ENCODE peak calls at places on chromosomes 1 and 21, in nine cellular contexts. P is GM06990, Q is body of pancreas, S is left ventricle myocardium inferior, I is cardiac fibroblast, H is AG09309, Y is tibial nerve, X is HL-60, Z is fibroblast of pulmonary artery. D is an unnamed sample.

GRCh38 chr1:115118086-115118485 is 28.8 kb upstream of the TSPAN2 start:
- DNase-seq in H (no peak), S (no peak), Z (no peak), I (no peak), Q (no peak), X (no peak), Y (no peak), P (no peak), D (no peak)

GRCh38 chr1:94542088-94542671 is 621 bp upstream of the F3 start:
- DNase-seq in H (no peak), S (peak), I (peak), Z (peak), Q (peak), P (no peak), X (no peak), Y (peak), D (no peak)

GRCh38 chr1:41455479-41456271 is 28.8 kb downstream of the EDN2 start:
- DNase-seq in X (no peak), Y (no peak), Z (no peak), S (peak), I (peak), Q (no peak), P (no peak), H (no peak), D (peak)

GRCh38 chr1:98316286-98316685 is 345.2 kb upstream of the SNX7 start:
- DNase-seq in I (peak), X (no peak), Z (peak), Y (no peak), P (no peak), H (no peak), S (no peak), Q (no peak), D (peak)

GRCh38 chr21:42187976-42188653 is 30.8 kb upstream of the ABCG1 start:
- DNase-seq in Q (no peak), Z (peak), I (peak), P (peak), X (no peak), S (no peak), Y (no peak), H (no peak), D (peak)

GRCh38 chr21:21114456-21114855 is 116.2 kb downstream of the NCAM2 start:
- DNase-seq in X (no peak), H (no peak), I (no peak), Q (no peak), S (no peak), Z (no peak), Y (no peak), P (no peak), D (no peak)

GRCh38 chr1:219113261-219113660 is 60.4 kb upstream of the LYPLAL1 start:
- DNase-seq in X (no peak), Z (peak), Q (no peak), Y (no peak), H (no peak), S (no peak), P (no peak), I (no peak), D (no peak)

GRCh38 chr1:85597709-85598108 is 17.1 kb downstream of the CCN1 start:
- DNase-seq in H (no peak), I (no peak), S (no peak), Y (no peak), Z (no peak), Q (no peak), X (no peak), P (no peak), D (no peak)

GRCh38 chr1:6027591-6027990 is 18.1 kb upstream of the KCNAB2 start:
- DNase-seq in X (no peak), Q (no peak), Z (no peak), H (no peak), Y (no peak), I (no peak), P (no peak), S (no peak), D (no peak)

GRCh38 chr1:84956097-84956496 is 40.8 kb downstream of the MCOLN2 start:
- DNase-seq in I (no peak), Z (no peak), X (no peak), Q (no peak), S (no peak), H (no peak), P (no peak), Y (no peak), D (no peak)

GRCh38 chr1:6273380-6273891 is 12.5 kb upstream of the GPR153 start:
- DNase-seq in I (peak), S (no peak), Z (peak), P (no peak), Y (no peak), Q (no peak), X (no peak), H (peak), D (peak)

GRCh38 chr1:244970236-244970652 is 105.9 kb upstream of the HNRNPU start:
- DNase-seq in I (no peak), S (peak), H (no peak), Q (peak), X (peak), Z (peak), P (peak), Y (peak), D (peak)

GRCh38 chr1:7827134-7827955 is 25.5 kb downstream of the UTS2 start:
- DNase-seq in S (no peak), H (no peak), Z (peak), X (no peak), P (no peak), Q (no peak), I (peak), Y (no peak), D (no peak)

GRCh38 chr1:243924588-243925349 is 74.7 kb upstream of the AKT3 start:
- DNase-seq in Z (peak), X (no peak), P (no peak), Q (no peak), I (peak), Y (no peak), S (no peak), H (no peak), D (peak)

GRCh38 chr1:30680879-30681278 is 42.5 kb downstream of the MATN1 start:
- DNase-seq in H (no peak), I (no peak), Q (no peak), S (no peak), Y (no peak), X (no peak), P (no peak), Z (no peak), D (no peak)
- TF ChIP-seq CTCF in H (no peak), I (no peak), Q (no peak), S (no peak), Y (no peak), X (no peak), P (no peak), Z (no peak), D (no peak)

DNA sequence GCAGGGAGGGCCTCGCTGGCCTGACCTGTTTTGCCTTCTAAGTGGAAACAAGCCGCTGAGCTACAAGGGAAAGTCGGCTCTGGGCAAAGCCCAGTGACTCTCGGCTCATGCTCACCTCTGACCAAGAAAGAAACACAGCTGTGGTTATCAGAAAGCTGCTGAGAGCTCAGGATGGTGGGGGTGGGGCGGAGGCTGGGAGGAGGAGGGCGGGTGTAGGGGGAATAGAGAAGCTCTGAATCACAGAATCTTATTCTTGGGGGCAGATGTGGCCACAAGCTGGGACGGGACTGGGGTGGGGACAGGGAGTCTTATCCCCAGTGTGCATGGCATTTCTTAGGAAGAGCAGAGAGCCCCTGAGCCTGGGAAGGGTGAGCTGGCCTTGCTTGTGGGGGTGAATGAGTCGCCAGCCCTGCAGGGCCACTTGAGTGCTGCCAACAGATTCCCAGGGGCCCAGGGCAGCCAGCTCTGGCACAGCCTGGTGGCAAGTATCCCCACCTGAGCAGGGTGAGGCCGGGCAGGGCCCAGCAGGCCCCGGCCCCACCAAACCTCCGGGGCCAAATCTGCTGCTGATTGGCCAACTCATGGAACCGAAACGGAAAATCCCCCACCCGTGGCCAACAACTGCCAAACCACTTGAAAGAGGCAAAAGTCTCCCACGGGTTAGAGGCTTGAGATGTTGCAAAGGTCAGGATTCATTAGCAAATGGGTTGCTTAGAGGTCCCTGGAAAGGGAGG is 120.6 kb downstream of the SPSB1 start:
- DNase-seq in X (no peak), Y (peak), S (peak), I (peak), Q (peak), H (peak), P (peak), Z (peak), D (peak)
- H3K4me3 ChIP-seq in X (no peak), Y (no peak), S (peak), I (peak), Q (no peak), H (peak), P (peak), Z (no peak), D (peak)

GRCh38 chr1:232873412-232873811 is 68.2 kb downstream of the MAP10 start:
- DNase-seq in Q (no peak), P (no peak), I (no peak), S (no peak), X (no peak), Y (no peak), H (no peak), Z (no peak), D (no peak)
- TF ChIP-seq CTCF in Q (no peak), P (no peak), I (no peak), S (no peak), X (no peak), Y (no peak), H (no peak), Z (no peak), D (no peak)

GRCh38 chr1:21381354-21381753 is 58.6 kb upstream of the NBPF3 start:
- DNase-seq in Q (no peak), S (no peak), P (no peak), H (no peak), Z (no peak), Y (no peak), I (no peak), X (no peak), D (no peak)

GRCh38 chr1:21385022-21385421 is 54.9 kb upstream of the NBPF3 start:
- DNase-seq in I (no peak), H (no peak), X (no peak), Q (no peak), Z (no peak), Y (no peak), P (no peak), S (no peak), D (no peak)

GRCh38 chr1:21384620-21385019 is 55.3 kb upstream of the NBPF3 start:
- DNase-seq in Q (no peak), Z (no peak), S (no peak), I (no peak), Y (no peak), P (peak), H (no peak), X (no peak), D (no peak)

GRCh38 chr1:21379571-21379970 is 60.4 kb upstream of the NBPF3 start:
- DNase-seq in Y (no peak), Z (no peak), Q (no peak), X (no peak), I (no peak), H (no peak), S (no peak), P (no peak), D (no peak)

GRCh38 chr1:21383785-21384401 is 56.0 kb upstream of the NBPF3 start:
- DNase-seq in H (no peak), Y (no peak), P (peak), Z (no peak), S (no peak), X (no peak), Q (no peak), I (no peak), D (peak)
- H3K4me3 ChIP-seq in H (no peak), Y (no peak), P (no peak), Z (no peak), S (no peak), X (no peak), Q (no peak), I (no peak), D (no peak)

GRCh38 chr21:44509539-44509938 is 30.5 kb downstream of the KRTAP10-1 start:
- DNase-seq in S (peak), P (no peak), Y (no peak), Z (no peak), X (peak), Q (peak), H (no peak), I (no peak), D (no peak)
- TF ChIP-seq CTCF in S (peak), P (peak), Y (no peak), Z (no peak), X (peak), Q (peak), H (peak), I (no peak), D (no peak)

GRCh38 chr1:52022133-52022532 is 11.5 kb downstream of the KTI12 start:
- DNase-seq in H (no peak), I (peak), Z (peak), P (no peak), Q (no peak), S (no peak), Y (no peak), X (no peak), D (no peak)

GRCh38 chr1:52032124-52032784 is 1.4 kb downstream of the KTI12 start:
- DNase-seq in X (no peak), Z (no peak), Q (no peak), S (no peak), H (no peak), I (no peak), Y (no peak), P (no peak), D (no peak)

GRCh38 chr1:52028328-52028727 is 5.3 kb downstream of the KTI12 start:
- DNase-seq in X (no peak), S (no peak), P (no peak), H (no peak), Y (no peak), Z (no peak), Q (no peak), I (no peak), D (no peak)

GRCh38 chr1:52026278-52026677 is 7.3 kb downstream of the KTI12 start:
- DNase-seq in S (no peak), Y (no peak), P (no peak), H (no peak), Z (no peak), X (no peak), I (no peak), Q (no peak), D (no peak)
- H3K4me3 ChIP-seq in S (no peak), Y (no peak), P (no peak), H (no peak), Z (no peak), X (no peak), I (no peak), Q (no peak), D (no peak)

GRCh38 chr1:171566467-171566866 is 55.6 kb upstream of the MYOCOS start:
- DNase-seq in Q (no peak), H (no peak), P (no peak), Z (peak), X (no peak), Y (no peak), I (peak), S (no peak), D (peak)
- TF ChIP-seq CTCF in Q (no peak), H (peak), P (no peak), Z (peak), X (no peak), Y (no peak), I (peak), S (no peak), D (no peak)

GRCh38 chr1:236516929-236517704 is 6.7 kb upstream of the LGALS8 start:
- DNase-seq in P (no peak), Y (no peak), H (peak), Q (no peak), S (no peak), X (no peak), I (peak), Z (peak), D (peak)
- H3K4me3 ChIP-seq in P (no peak), Y (no peak), H (no peak), Q (no peak), S (no peak), X (no peak), I (no peak), Z (no peak), D (no peak)

D was measured in fibroblast of the aortic adventitia.